ENCODE peak calls at places on chromosome 5, in eight cellular contexts. One of them, this sample, is unnamed.

GRCh38 chr5:133363807-133364587 is 248.3 kb downstream of the FSTL4 start:
- DNase-seq in MM.1S: no peak
- DNase-seq in heart right ventricle: no peak
- DNase-seq in B cell: peak
- DNase-seq in cardiac muscle cell: no peak
- DNase-seq in cardiac fibroblast: no peak
- DNase-seq in choroid plexus epithelial cell: no peak
- DNase-seq in AG09309: no peak
- DNase-seq in this sample: no peak

GRCh38 chr5:1371191-1371590 is 26.3 kb upstream of the CLPTM1L start:
- DNase-seq in choroid plexus epithelial cell: no peak
- DNase-seq in B cell: no peak
- DNase-seq in cardiac fibroblast: no peak
- DNase-seq in cardiac muscle cell: no peak
- DNase-seq in heart right ventricle: no peak
- DNase-seq in MM.1S: no peak
- DNase-seq in AG09309: no peak
- DNase-seq in this sample: no peak

GRCh38 chr5:93078082-93079038 is 502.7 kb downstream of the NR2F1-AS1 start:
- DNase-seq in cardiac fibroblast: peak
- DNase-seq in cardiac muscle cell: peak
- DNase-seq in choroid plexus epithelial cell: peak
- DNase-seq in AG09309: peak
- DNase-seq in B cell: no peak
- DNase-seq in MM.1S: peak
- DNase-seq in heart right ventricle: peak
- DNase-seq in this sample: no peak

GRCh38 chr5:1268666-1269065 is 26.2 kb downstream of the TERT start:
- DNase-seq in cardiac fibroblast: no peak
- DNase-seq in choroid plexus epithelial cell: no peak
- DNase-seq in B cell: no peak
- DNase-seq in MM.1S: peak
- DNase-seq in cardiac muscle cell: no peak
- DNase-seq in AG09309: no peak
- DNase-seq in heart right ventricle: no peak
- DNase-seq in this sample: peak

GRCh38 chr5:110031402-110032140 is 341.8 kb downstream of the MAN2A1 start:
- DNase-seq in AG09309: no peak
- DNase-seq in cardiac fibroblast: no peak
- DNase-seq in MM.1S: peak
- DNase-seq in cardiac muscle cell: no peak
- DNase-seq in choroid plexus epithelial cell: no peak
- DNase-seq in B cell: no peak
- DNase-seq in heart right ventricle: no peak
- DNase-seq in this sample: peak

GRCh38 chr5:174003795-174004194 is 14.8 kb downstream of the C5orf47 start:
- DNase-seq in heart right ventricle: no peak
- DNase-seq in AG09309: no peak
- DNase-seq in B cell: no peak
- DNase-seq in cardiac muscle cell: no peak
- DNase-seq in choroid plexus epithelial cell: no peak
- DNase-seq in cardiac fibroblast: no peak
- DNase-seq in MM.1S: no peak
- DNase-seq in this sample: no peak

GRCh38 chr5:180558232-180558631 is 33.1 kb downstream of the SCGB3A1 start:
- DNase-seq in cardiac muscle cell: no peak
- DNase-seq in B cell: no peak
- DNase-seq in MM.1S: no peak
- DNase-seq in choroid plexus epithelial cell: no peak
- DNase-seq in AG09309: no peak
- DNase-seq in heart right ventricle: no peak
- DNase-seq in cardiac fibroblast: no peak
- DNase-seq in this sample: no peak

GRCh38 chr5:154861946-154862345 is 3.5 kb downstream of the CNOT8 start:
- DNase-seq in MM.1S: no peak
- DNase-seq in cardiac fibroblast: no peak
- DNase-seq in heart right ventricle: no peak
- DNase-seq in AG09309: no peak
- DNase-seq in B cell: no peak
- DNase-seq in choroid plexus epithelial cell: no peak
- DNase-seq in cardiac muscle cell: no peak
- DNase-seq in this sample: no peak

GRCh38 chr5:56123531-56124243 is 109.4 kb downstream of the ANKRD55 start:
- DNase-seq in cardiac muscle cell: peak
- DNase-seq in AG09309: peak
- DNase-seq in MM.1S: no peak
- DNase-seq in cardiac fibroblast: peak
- DNase-seq in heart right ventricle: peak
- DNase-seq in B cell: no peak
- DNase-seq in choroid plexus epithelial cell: peak
- DNase-seq in this sample: peak

GRCh38 chr5:81708889-81709288 is 42.0 kb downstream of the SSBP2 start:
- DNase-seq in B cell: no peak
- DNase-seq in cardiac muscle cell: no peak
- DNase-seq in heart right ventricle: no peak
- DNase-seq in MM.1S: no peak
- DNase-seq in choroid plexus epithelial cell: no peak
- DNase-seq in cardiac fibroblast: no peak
- DNase-seq in AG09309: no peak
- DNase-seq in this sample: no peak

GRCh38 chr5:58149750-58150149 is 310.1 kb downstream of the PLK2 start:
- DNase-seq in MM.1S: no peak
- DNase-seq in cardiac muscle cell: no peak
- DNase-seq in AG09309: no peak
- DNase-seq in cardiac fibroblast: no peak
- DNase-seq in B cell: no peak
- DNase-seq in heart right ventricle: no peak
- DNase-seq in choroid plexus epithelial cell: no peak
- DNase-seq in this sample: no peak

GRCh38 chr5:61357745-61358144 is 25.7 kb downstream of the ZSWIM6 start:
- DNase-seq in B cell: no peak
- DNase-seq in heart right ventricle: no peak
- DNase-seq in AG09309: no peak
- DNase-seq in MM.1S: no peak
- DNase-seq in cardiac muscle cell: peak
- DNase-seq in choroid plexus epithelial cell: peak
- DNase-seq in cardiac fibroblast: peak
- DNase-seq in this sample: peak

GRCh38 chr5:86500947-86501346 is 116.8 kb upstream of the COX7C start:
- DNase-seq in cardiac fibroblast: no peak
- DNase-seq in choroid plexus epithelial cell: no peak
- DNase-seq in AG09309: no peak
- DNase-seq in heart right ventricle: no peak
- DNase-seq in cardiac muscle cell: no peak
- DNase-seq in B cell: no peak
- DNase-seq in MM.1S: peak
- DNase-seq in this sample: no peak

GRCh38 chr5:112238473-112238872 is 180.6 kb downstream of the EPB41L4A start:
- DNase-seq in cardiac muscle cell: no peak
- DNase-seq in MM.1S: peak
- DNase-seq in heart right ventricle: no peak
- DNase-seq in AG09309: no peak
- DNase-seq in B cell: no peak
- DNase-seq in cardiac fibroblast: no peak
- DNase-seq in choroid plexus epithelial cell: no peak
- DNase-seq in this sample: peak

GRCh38 chr5:98755406-98755805 is 18.1 kb upstream of the RGMB start:
- DNase-seq in B cell: no peak
- DNase-seq in MM.1S: no peak
- DNase-seq in heart right ventricle: no peak
- DNase-seq in AG09309: no peak
- DNase-seq in cardiac muscle cell: no peak
- DNase-seq in cardiac fibroblast: peak
- DNase-seq in choroid plexus epithelial cell: no peak
- DNase-seq in this sample: no peak

GRCh38 chr5:108079754-108080153 is 302.1 kb downstream of the FBXL17 start:
- DNase-seq in choroid plexus epithelial cell: peak
- DNase-seq in MM.1S: no peak
- DNase-seq in cardiac fibroblast: peak
- DNase-seq in heart right ventricle: no peak
- DNase-seq in cardiac muscle cell: peak
- DNase-seq in B cell: no peak
- DNase-seq in AG09309: peak
- DNase-seq in this sample: no peak
- TF ChIP-seq CTCF in choroid plexus epithelial cell: no peak
- TF ChIP-seq CTCF in MM.1S: no peak
- TF ChIP-seq CTCF in cardiac fibroblast: no peak
- TF ChIP-seq CTCF in heart right ventricle: no peak
- TF ChIP-seq CTCF in cardiac muscle cell: no peak
- TF ChIP-seq CTCF in B cell: no peak
- TF ChIP-seq CTCF in AG09309: peak
- TF ChIP-seq CTCF in this sample: no peak

GRCh38 chr5:138488481-138488945 is 23.2 kb downstream of the EGR1 start:
- DNase-seq in choroid plexus epithelial cell: peak
- DNase-seq in B cell: no peak
- DNase-seq in MM.1S: no peak
- DNase-seq in cardiac muscle cell: peak
- DNase-seq in heart right ventricle: no peak
- DNase-seq in AG09309: no peak
- DNase-seq in cardiac fibroblast: peak
- DNase-seq in this sample: no peak
- TF ChIP-seq CTCF in choroid plexus epithelial cell: no peak
- TF ChIP-seq CTCF in B cell: no peak
- TF ChIP-seq CTCF in MM.1S: no peak
- TF ChIP-seq CTCF in cardiac muscle cell: no peak
- TF ChIP-seq CTCF in heart right ventricle: no peak
- TF ChIP-seq CTCF in AG09309: no peak
- TF ChIP-seq CTCF in cardiac fibroblast: no peak
- TF ChIP-seq CTCF in this sample: no peak

GRCh38 chr5:15940905-15941304 is 238.7 kb downstream of the MARCHF11 start:
- DNase-seq in heart right ventricle: no peak
- DNase-seq in cardiac fibroblast: no peak
- DNase-seq in cardiac muscle cell: no peak
- DNase-seq in MM.1S: no peak
- DNase-seq in choroid plexus epithelial cell: no peak
- DNase-seq in AG09309: no peak
- DNase-seq in B cell: no peak
- DNase-seq in this sample: no peak
- TF ChIP-seq CTCF in heart right ventricle: no peak
- TF ChIP-seq CTCF in cardiac fibroblast: no peak
- TF ChIP-seq CTCF in cardiac muscle cell: no peak
- TF ChIP-seq CTCF in MM.1S: no peak
- TF ChIP-seq CTCF in choroid plexus epithelial cell: no peak
- TF ChIP-seq CTCF in AG09309: no peak
- TF ChIP-seq CTCF in B cell: no peak
- TF ChIP-seq CTCF in this sample: no peak

GRCh38 chr5:141338538-141339306 is at the start of gene PCDHGA2:
- DNase-seq in MM.1S: peak
- DNase-seq in cardiac muscle cell: peak
- DNase-seq in B cell: no peak
- DNase-seq in heart right ventricle: peak
- DNase-seq in cardiac fibroblast: peak
- DNase-seq in AG09309: no peak
- DNase-seq in choroid plexus epithelial cell: peak
- DNase-seq in this sample: peak
- TF ChIP-seq CTCF in MM.1S: peak
- TF ChIP-seq CTCF in cardiac muscle cell: peak
- TF ChIP-seq CTCF in B cell: no peak
- TF ChIP-seq CTCF in heart right ventricle: peak
- TF ChIP-seq CTCF in cardiac fibroblast: peak
- TF ChIP-seq CTCF in AG09309: peak
- TF ChIP-seq CTCF in choroid plexus epithelial cell: peak
- TF ChIP-seq CTCF in this sample: peak

DNA sequence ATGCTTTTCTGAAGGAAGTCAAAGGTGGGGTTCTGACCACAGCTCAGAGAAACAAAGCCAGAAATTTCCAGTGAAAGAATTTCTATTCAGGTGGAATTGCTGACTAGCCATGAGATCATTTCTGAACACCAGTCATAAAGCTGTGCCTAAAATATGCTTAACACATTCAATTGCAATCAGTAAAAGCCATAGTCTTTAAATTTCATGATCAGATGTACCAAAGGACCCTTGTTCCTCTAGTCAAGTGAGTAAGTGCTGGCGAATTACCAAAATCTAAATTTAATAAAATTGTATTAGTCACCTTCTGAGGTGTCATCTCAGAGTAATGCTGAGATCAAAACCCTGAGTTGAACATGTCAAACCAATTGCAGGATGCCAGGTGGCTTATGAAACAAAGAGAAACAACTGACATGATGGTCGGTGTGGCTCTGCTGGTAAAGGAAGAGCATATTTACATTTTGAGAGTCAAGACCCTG is 334.2 kb upstream of the CCNH start:
- DNase-seq in cardiac muscle cell: no peak
- DNase-seq in cardiac fibroblast: no peak
- DNase-seq in MM.1S: no peak
- DNase-seq in choroid plexus epithelial cell: peak
- DNase-seq in B cell: no peak
- DNase-seq in AG09309: no peak
- DNase-seq in heart right ventricle: no peak
- DNase-seq in this sample: no peak
- TF ChIP-seq CTCF in cardiac muscle cell: no peak
- TF ChIP-seq CTCF in cardiac fibroblast: no peak
- TF ChIP-seq CTCF in MM.1S: no peak
- TF ChIP-seq CTCF in choroid plexus epithelial cell: no peak
- TF ChIP-seq CTCF in B cell: no peak
- TF ChIP-seq CTCF in AG09309: no peak
- TF ChIP-seq CTCF in heart right ventricle: no peak
- TF ChIP-seq CTCF in this sample: no peak

DNA sequence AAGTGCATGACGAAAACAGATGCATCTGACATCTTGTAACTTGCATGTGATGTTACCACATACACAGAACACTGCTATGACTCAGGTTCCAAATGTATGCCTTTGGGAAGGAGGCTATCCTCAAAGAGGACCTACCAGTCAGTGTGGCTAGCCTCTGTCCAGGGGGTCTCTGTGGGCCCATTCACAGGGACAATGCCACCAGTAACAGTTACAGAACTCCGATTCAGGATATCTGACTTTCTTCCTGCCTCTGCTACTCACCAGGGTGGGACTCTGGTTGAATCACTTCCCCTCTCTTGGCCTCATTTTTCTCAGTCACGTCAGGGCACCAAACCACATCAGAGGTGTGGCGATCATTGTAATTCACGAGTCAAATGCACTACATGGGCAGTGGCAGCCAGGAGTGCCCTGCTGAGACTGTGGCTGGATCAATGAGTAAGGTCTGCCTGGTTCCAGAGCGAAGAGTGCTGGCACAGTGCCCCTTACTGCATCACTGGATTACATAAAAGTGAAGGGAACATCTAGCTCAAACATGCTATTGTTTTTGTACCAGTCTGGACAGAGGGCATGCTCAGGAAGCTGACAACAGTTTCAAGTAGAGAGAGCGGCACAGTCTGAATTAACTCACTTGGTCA is 13.2 kb downstream of the ATOX1 start:
- DNase-seq in cardiac muscle cell: peak
- DNase-seq in choroid plexus epithelial cell: peak
- DNase-seq in heart right ventricle: no peak
- DNase-seq in B cell: peak
- DNase-seq in cardiac fibroblast: peak
- DNase-seq in MM.1S: no peak
- DNase-seq in AG09309: peak
- DNase-seq in this sample: peak
- TF ChIP-seq CTCF in cardiac muscle cell: no peak
- TF ChIP-seq CTCF in choroid plexus epithelial cell: no peak
- TF ChIP-seq CTCF in heart right ventricle: no peak
- TF ChIP-seq CTCF in B cell: no peak
- TF ChIP-seq CTCF in cardiac fibroblast: no peak
- TF ChIP-seq CTCF in MM.1S: no peak
- TF ChIP-seq CTCF in AG09309: no peak
- TF ChIP-seq CTCF in this sample: no peak

GRCh38 chr5:78627175-78627574 is 21.4 kb downstream of the LHFPL2 start:
- DNase-seq in MM.1S: no peak
- DNase-seq in heart right ventricle: no peak
- DNase-seq in cardiac muscle cell: peak
- DNase-seq in choroid plexus epithelial cell: peak
- DNase-seq in B cell: no peak
- DNase-seq in AG09309: no peak
- DNase-seq in cardiac fibroblast: peak
- DNase-seq in this sample: no peak
- TF ChIP-seq CTCF in MM.1S: peak
- TF ChIP-seq CTCF in heart right ventricle: peak
- TF ChIP-seq CTCF in cardiac muscle cell: peak
- TF ChIP-seq CTCF in choroid plexus epithelial cell: peak
- TF ChIP-seq CTCF in B cell: no peak
- TF ChIP-seq CTCF in AG09309: peak
- TF ChIP-seq CTCF in cardiac fibroblast: peak
- TF ChIP-seq CTCF in this sample: no peak

This sample was measured in activated CD8-positive, alpha-beta T cell treated with anti-CD3 and anti-CD28 coated beads for 36 hours.